ENCODE peak calls at places on chromosomes 13 and 19, in nine cellular contexts. I is heart left ventricle, H is HFFc6, K is IMR-90, N is GM12865, F is type B pancreatic cell, E is fibroblast of mammary gland, Z is neural progenitor cell, M is heart right ventricle. B is an unnamed sample.

GRCh38 chr19:17125728-17126677 is 50.4 kb downstream of the MYO9B start:
- DNase-seq in I (peak), H (no peak), K (peak), N (peak), F (no peak), E (peak), Z (no peak), M (peak), B (peak)

GRCh38 chr13:31807090-31807541 is 67.8 kb downstream of the RXFP2 start:
- DNase-seq in I (no peak), H (no peak), K (no peak), N (peak), F (no peak), E (peak), Z (no peak), M (no peak), B (peak)

GRCh38 chr19:15421726-15422260 is 3.0 kb upstream of the AKAP8L start:
- DNase-seq in I (peak), H (no peak), K (no peak), N (no peak), F (no peak), E (no peak), Z (no peak), M (peak), B (no peak)

GRCh38 chr19:58519087-58519354 is 589 bp downstream of the ZBTB45 start:
- DNase-seq in I (peak), H (peak), K (peak), N (peak), F (peak), E (peak), Z (peak), M (peak), B (peak)

GRCh38 chr13:77475345-77476084 is 60.0 kb upstream of the SCEL start:
- DNase-seq in I (no peak), H (no peak), K (no peak), N (no peak), F (no peak), E (no peak), Z (no peak), M (no peak), B (no peak)

GRCh38 chr19:870314-870713 is 10.8 kb downstream of the CFD start:
- DNase-seq in I (no peak), H (no peak), K (no peak), N (no peak), F (no peak), E (no peak), Z (no peak), M (no peak), B (no peak)

GRCh38 chr13:26037302-26037701 is 14.5 kb downstream of the SHISA2 start:
- DNase-seq in I (no peak), H (no peak), K (no peak), N (peak), F (no peak), E (no peak), Z (peak), M (no peak), B (peak)

GRCh38 chr13:97212540-97213146 is 9.5 kb upstream of the MBNL2 start:
- DNase-seq in I (no peak), H (peak), K (peak), N (peak), F (no peak), E (peak), Z (no peak), M (no peak), B (no peak)

GRCh38 chr19:57830071-57830602 is at the start of gene ZNF587B:
- DNase-seq in I (peak), H (no peak), K (peak), N (no peak), F (peak), E (peak), Z (peak), M (peak), B (peak)

GRCh38 chr13:34155931-34156607 is 338.1 kb downstream of the RFC3 start:
- DNase-seq in I (no peak), H (peak), K (peak), N (no peak), F (no peak), E (peak), Z (no peak), M (no peak), B (no peak)

GRCh38 chr19:14369399-14370168 is 11.7 kb upstream of the ADGRE5 start:
- DNase-seq in I (peak), H (no peak), K (peak), N (peak), F (no peak), E (peak), Z (no peak), M (no peak), B (peak)

GRCh38 chr19:6113616-6114188 is 3.4 kb upstream of the RFX2 start:
- DNase-seq in I (no peak), H (no peak), K (no peak), N (no peak), F (no peak), E (peak), Z (no peak), M (no peak), B (no peak)

GRCh38 chr19:1533510-1534150 is 9.8 kb downstream of the PLK5 start:
- DNase-seq in I (no peak), H (no peak), K (no peak), N (no peak), F (no peak), E (no peak), Z (no peak), M (no peak), B (no peak)

GRCh38 chr19:46718157-46718933 is 1.4 kb upstream of the PRKD2 start:
- DNase-seq in I (peak), H (no peak), K (no peak), N (peak), F (no peak), E (no peak), Z (peak), M (no peak), B (peak)

GRCh38 chr19:39052243-39052746 is 19.9 kb upstream of the FBXO27 start:
- DNase-seq in I (peak), H (no peak), K (peak), N (peak), F (peak), E (peak), Z (peak), M (peak), B (peak)

GRCh38 chr13:19818223-19818842 is 35.6 kb upstream of the PSPC1 start:
- DNase-seq in I (no peak), H (no peak), K (no peak), N (peak), F (peak), E (peak), Z (peak), M (peak), B (peak)

GRCh38 chr19:18481505-18482222 is 40.2 kb downstream of the ELL start:
- DNase-seq in I (no peak), H (no peak), K (no peak), N (no peak), F (no peak), E (no peak), Z (no peak), M (no peak), B (peak)

GRCh38 chr13:113427562-113428468 is 25.5 kb downstream of the ADPRHL1 start:
- DNase-seq in I (no peak), H (peak), K (peak), N (no peak), F (no peak), E (peak), Z (peak), M (no peak), B (no peak)

GRCh38 chr13:102868366-102868936 is 22.6 kb downstream of the ERCC5 start:
- DNase-seq in I (no peak), H (no peak), K (peak), N (no peak), F (no peak), E (peak), Z (no peak), M (no peak), B (no peak)

GRCh38 chr13:75417647-75418046 is 64.3 kb downstream of the TBC1D4 start:
- DNase-seq in I (no peak), H (no peak), K (no peak), N (no peak), F (no peak), E (peak), Z (no peak), M (no peak), B (no peak)

GRCh38 chr19:30268601-30269000 is 103.6 kb upstream of the ZNF536 start:
- DNase-seq in I (no peak), H (no peak), K (no peak), N (no peak), F (no peak), E (no peak), Z (no peak), M (no peak), B (no peak)

GRCh38 chr19:17248011-17248776 is 2.5 kb upstream of the NR2F6 start:
- DNase-seq in I (no peak), H (no peak), K (no peak), N (no peak), F (no peak), E (no peak), Z (peak), M (no peak), B (no peak)

GRCh38 chr13:102250448-102250847 is 151.4 kb downstream of the FGF14 start:
- DNase-seq in I (no peak), H (no peak), K (no peak), N (no peak), F (no peak), E (no peak), Z (no peak), M (no peak), B (no peak)

GRCh38 chr19:31173991-31174390 is 175.2 kb downstream of the TSHZ3 start:
- DNase-seq in I (no peak), H (no peak), K (no peak), N (no peak), F (no peak), E (no peak), Z (no peak), M (no peak), B (no peak)

GRCh38 chr13:98730441-98730840 is 22.0 kb downstream of the SLC15A1 start:
- DNase-seq in I (no peak), H (no peak), K (no peak), N (no peak), F (no peak), E (no peak), Z (no peak), M (no peak), B (no peak)

GRCh38 chr19:39164289-39164688 is 32.5 kb upstream of the NCCRP1 start:
- DNase-seq in I (no peak), H (no peak), K (no peak), N (no peak), F (no peak), E (no peak), Z (no peak), M (no peak), B (no peak)

GRCh38 chr13:75762066-75762937 is 126.2 kb downstream of the LMO7 start:
- DNase-seq in I (no peak), H (no peak), K (peak), N (peak), F (no peak), E (peak), Z (no peak), M (no peak), B (peak)

GRCh38 chr13:73657821-73658540 is 476.2 kb downstream of the KLF12 start:
- DNase-seq in I (peak), H (no peak), K (no peak), N (no peak), F (no peak), E (peak), Z (no peak), M (peak), B (no peak)

GRCh38 chr13:44719857-44720671 is 143.9 kb upstream of the TSC22D1 start:
- DNase-seq in I (no peak), H (peak), K (peak), N (no peak), F (no peak), E (peak), Z (no peak), M (no peak), B (no peak)

DNA sequence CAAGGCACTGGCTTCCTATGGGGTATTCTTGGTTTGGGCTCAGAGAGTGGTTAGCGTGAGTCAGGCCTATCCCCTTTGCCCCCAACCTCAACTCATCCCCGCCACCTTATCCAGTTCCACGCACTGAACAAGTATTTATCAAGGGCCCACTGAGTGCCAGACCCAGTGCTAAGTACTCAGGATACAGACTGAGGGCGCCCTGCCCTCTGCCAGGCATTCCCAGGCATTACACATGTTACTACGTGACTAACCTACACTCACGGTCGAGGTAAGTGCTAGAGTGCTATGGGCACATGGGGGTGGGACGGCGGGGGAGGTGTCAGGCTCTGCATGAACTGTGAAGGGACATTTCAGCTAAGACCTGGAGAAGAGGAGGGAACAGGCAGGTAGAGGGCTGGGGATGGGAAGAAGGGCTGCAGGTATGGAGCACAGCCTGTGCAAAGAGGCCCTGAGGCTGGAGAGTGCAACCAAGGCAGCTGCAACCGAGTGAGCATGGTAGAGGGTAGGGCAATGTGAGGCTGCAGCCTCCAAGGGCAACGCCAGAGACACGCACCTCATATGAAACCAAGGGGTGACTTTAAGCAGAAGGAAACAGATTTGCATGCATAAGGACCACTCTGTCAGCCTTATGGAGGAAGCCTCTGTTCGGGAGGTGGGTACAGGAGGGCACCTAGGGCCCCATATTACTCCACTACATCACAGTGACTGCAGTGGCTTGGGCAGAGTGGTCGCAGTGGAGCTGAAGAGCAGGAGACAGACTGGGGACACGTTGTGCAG is 22.5 kb downstream of the DHRS12 start:
- DNase-seq in I (no peak), H (no peak), K (peak), N (peak), F (no peak), E (no peak), Z (peak), M (no peak), B (peak)
- TF ChIP-seq CTCF in I (peak), H (peak), K (peak), N (peak), F (peak), E (peak), Z (peak), M (peak), B (peak)

GRCh38 chr19:4342421-4343055 is 824 bp upstream of the MPND start:
- DNase-seq in I (peak), H (peak), K (peak), N (peak), F (peak), E (peak), Z (peak), M (peak), B (peak)
- TF ChIP-seq CTCF in I (no peak), H (no peak), K (no peak), N (no peak), F (no peak), E (no peak), Z (no peak), M (no peak), B (no peak)

DNA sequence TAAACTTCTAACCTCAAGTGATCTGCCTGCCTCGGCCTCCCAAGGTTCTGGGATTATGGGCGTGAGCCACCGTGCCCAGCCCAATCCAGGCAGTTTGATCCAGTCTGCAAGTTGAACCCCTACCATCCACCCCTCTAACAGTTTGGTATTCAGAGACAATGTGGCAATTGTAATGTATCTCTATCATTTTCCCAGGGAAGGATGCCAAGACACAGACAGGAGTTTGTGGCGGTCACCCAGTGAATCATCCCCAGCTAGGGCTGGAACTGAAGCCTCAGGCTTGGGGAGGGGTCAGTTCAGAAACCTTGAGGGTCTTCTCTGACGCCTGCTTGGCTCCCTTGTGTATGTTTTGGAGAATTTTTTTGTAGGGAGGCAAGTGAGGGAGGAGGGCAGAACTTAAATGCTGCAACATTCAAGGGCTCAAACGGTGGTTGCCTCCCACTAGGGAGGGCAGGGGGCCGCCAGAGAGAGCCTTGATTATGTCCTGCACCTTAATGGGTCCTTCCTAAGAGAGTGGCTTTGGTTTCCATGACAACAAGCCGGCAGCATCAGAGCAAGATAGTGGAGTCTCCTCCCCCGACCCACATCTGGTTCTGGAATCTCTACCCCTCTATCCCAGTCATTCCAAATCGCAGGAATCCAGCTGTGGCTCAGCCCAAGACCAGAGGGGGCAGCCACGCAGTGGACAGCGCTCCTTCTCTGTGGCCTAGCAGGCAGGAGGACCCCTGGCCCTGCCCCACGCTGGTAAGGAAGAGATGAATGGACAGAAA is 14.9 kb upstream of the FEM1A start:
- DNase-seq in I (no peak), H (no peak), K (no peak), N (no peak), F (no peak), E (no peak), Z (peak), M (no peak), B (no peak)
- TF ChIP-seq CTCF in I (no peak), H (no peak), K (no peak), N (no peak), F (no peak), E (no peak), Z (no peak), M (no peak), B (no peak)

DNA sequence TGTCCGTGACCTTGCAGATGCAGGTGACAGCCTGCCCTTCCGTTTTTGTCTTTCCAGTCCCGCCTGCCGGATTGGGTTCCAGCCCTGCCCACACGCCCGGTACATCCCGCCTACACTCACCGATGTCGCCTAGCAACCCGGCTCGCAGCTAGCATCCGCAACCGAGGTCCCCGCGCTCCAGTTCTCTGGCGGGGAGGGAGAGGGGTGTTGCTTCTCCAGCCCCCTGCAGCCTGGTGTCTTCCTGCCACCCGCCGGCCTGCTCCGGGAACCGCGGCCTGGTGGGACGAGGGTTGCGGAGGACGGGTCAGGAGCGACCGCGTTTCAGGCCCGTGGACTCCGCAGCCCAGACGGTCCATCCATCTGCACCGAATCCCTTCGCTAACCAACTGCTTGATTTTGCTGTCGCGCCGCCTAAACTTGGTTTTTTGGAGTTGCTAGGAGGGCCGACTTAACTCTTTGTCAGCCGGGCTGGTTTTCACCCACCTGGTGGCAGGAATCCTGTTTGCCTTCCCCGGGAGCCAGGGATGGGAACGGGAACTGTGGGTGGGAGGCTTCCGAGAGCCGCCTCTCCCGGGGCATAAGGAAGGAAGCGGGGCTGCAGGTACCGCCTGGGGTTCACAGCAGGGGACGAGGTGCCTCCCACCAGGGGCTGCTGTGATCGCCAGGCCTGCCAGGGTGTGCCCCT is 15.4 kb upstream of the MATK start:
- DNase-seq in I (peak), H (no peak), K (no peak), N (peak), F (no peak), E (no peak), Z (peak), M (peak), B (peak)
- TF ChIP-seq CTCF in I (peak), H (peak), K (peak), N (no peak), F (peak), E (peak), Z (peak), M (no peak), B (no peak)

GRCh38 chr19:3443840-3444694 is 36.3 kb downstream of the SMIM24 start:
- DNase-seq in I (peak), H (peak), K (peak), N (no peak), F (no peak), E (peak), Z (peak), M (peak), B (no peak)

GRCh38 chr19:3441986-3442329 is 38.4 kb downstream of the SMIM24 start:
- DNase-seq in I (no peak), H (no peak), K (no peak), N (no peak), F (no peak), E (no peak), Z (no peak), M (no peak), B (no peak)

GRCh38 chr19:3441089-3441985 is 39.0 kb downstream of the SMIM24 start:
- DNase-seq in I (no peak), H (no peak), K (no peak), N (no peak), F (no peak), E (no peak), Z (no peak), M (no peak), B (no peak)

GRCh38 chr19:3442487-3443071 is 37.7 kb downstream of the SMIM24 start:
- DNase-seq in I (no peak), H (no peak), K (no peak), N (no peak), F (no peak), E (no peak), Z (no peak), M (no peak), B (no peak)

DNA sequence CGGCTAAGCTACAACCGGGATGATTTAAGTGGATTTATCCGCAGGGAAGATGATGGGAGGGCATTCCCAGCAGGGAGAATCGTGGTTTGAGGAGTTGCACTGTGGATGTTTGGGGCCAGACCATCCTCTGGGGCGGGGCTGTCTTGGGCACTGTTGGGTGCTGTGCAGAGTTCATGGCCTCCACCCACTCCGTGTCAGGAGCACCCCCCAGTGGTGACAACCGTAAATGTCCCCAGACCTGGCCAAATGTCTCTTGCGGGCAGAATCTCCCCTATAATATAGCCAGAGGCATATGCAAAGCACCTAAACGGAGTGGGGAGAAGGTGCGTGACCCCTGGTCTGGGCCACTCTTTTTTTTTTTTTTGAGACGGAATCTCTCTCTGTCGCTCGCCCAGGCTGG is 40.2 kb downstream of the SMIM24 start:
- DNase-seq in I (no peak), H (no peak), K (no peak), N (peak), F (no peak), E (peak), Z (peak), M (peak), B (peak)
- TF ChIP-seq CTCF in I (peak), H (peak), K (peak), N (peak), F (peak), E (peak), Z (peak), M (peak), B (peak)